ENCODE peak calls at places on chromosomes 5 and 9, in seven cellular contexts. F is fibroblast of mammary gland; B is WERI-Rb-1; K is stimulated activated naive B cell treated with anti-CD40 and anti-IgM and Interleukin-4, amounts not matched to agents 10 μg/mL and 1 μg/mL and 100 μg/mL, for 72 hours; E is cardiac fibroblast; M is GDM1; Z is effector CD4-positive, alpha-beta T cell. D is an unnamed sample.

GRCh38 chr5:55593115-55593472 is 58.3 kb upstream of the PLPP1 start:
- DNase-seq in B (peak), F (no peak), E (no peak), M (peak), K (no peak), Z (no peak), D (no peak)

GRCh38 chr5:142828797-142829535 is 58.8 kb downstream of the ARHGAP26 start:
- DNase-seq in F (no peak), Z (no peak), B (no peak), E (no peak), K (no peak), M (no peak), D (no peak)

GRCh38 chr5:3010301-3010952 is 258.9 kb upstream of the IRX2 start:
- DNase-seq in K (no peak), E (no peak), F (no peak), B (no peak), Z (no peak), M (no peak), D (no peak)

GRCh38 chr9:37972346-37972745 is 68.4 kb upstream of the SLC25A51 start:
- DNase-seq in E (peak), K (no peak), M (no peak), Z (no peak), B (no peak), F (no peak), D (no peak)

GRCh38 chr5:127876384-127876783 is 173.2 kb downstream of the CCDC192 start:
- DNase-seq in B (no peak), K (no peak), M (no peak), F (no peak), E (no peak), Z (no peak), D (no peak)

GRCh38 chr5:10420926-10421325 is 20.8 kb upstream of the ROPN1L start:
- DNase-seq in F (peak), Z (no peak), M (no peak), B (no peak), E (peak), K (no peak), D (no peak)

GRCh38 chr5:144122641-144123040 is 47.8 kb downstream of the YIPF5 start:
- DNase-seq in F (no peak), K (no peak), Z (no peak), B (peak), E (no peak), M (no peak), D (no peak)

GRCh38 chr9:99590879-99591278 is 230.8 kb upstream of the NR4A3 start:
- DNase-seq in K (no peak), F (no peak), B (no peak), Z (no peak), M (peak), E (no peak), D (no peak)

GRCh38 chr5:31479706-31480105 is 52.2 kb downstream of the DROSHA start:
- DNase-seq in K (no peak), F (no peak), M (no peak), Z (no peak), E (no peak), B (no peak), D (no peak)

GRCh38 chr9:88748566-88749238 is 213.7 kb downstream of the NXNL2 start:
- DNase-seq in M (no peak), F (peak), K (no peak), Z (no peak), B (no peak), E (peak), D (no peak)

GRCh38 chr5:72994578-72994977 is 38.7 kb downstream of the FCHO2 start:
- DNase-seq in K (no peak), B (no peak), E (no peak), F (no peak), Z (no peak), M (no peak), D (no peak)

GRCh38 chr9:105816202-105816744 is 121.9 kb downstream of the TMEM38B start:
- DNase-seq in M (no peak), E (no peak), F (no peak), K (no peak), Z (no peak), B (no peak), D (no peak)

GRCh38 chr5:125587631-125588030 is 835.6 kb upstream of the GRAMD2B start:
- DNase-seq in M (no peak), K (no peak), E (no peak), Z (no peak), F (no peak), B (no peak), D (no peak)

GRCh38 chr9:123753011-123753410 is 176.9 kb downstream of the DENND1A start:
- DNase-seq in M (no peak), K (no peak), Z (no peak), F (no peak), E (no peak), B (no peak), D (no peak)

D was measured in GM10248.